ENCODE peak calls at places on chromosomes 2 and 18, in seven cellular contexts. Z, G, C, P, Q, M and R are unnamed samples.

GRCh38 chr2:31526946-31527345 is 53.8 kb downstream of the SRD5A2 start:
- DNase-seq in Q (no peak), M (no peak), G (no peak), Z (no peak), C (no peak), P (no peak), R (no peak)

GRCh38 chr2:27123302-27124150 is at the start of gene ABHD1:
- DNase-seq in M (peak), C (no peak), P (no peak), G (peak), Z (peak), Q (peak), R (peak)

GRCh38 chr2:3470856-3471737 is 48.2 kb downstream of the ADI1 start:
- DNase-seq in Z (no peak), Q (no peak), P (no peak), C (no peak), M (no peak), G (no peak), R (peak)

GRCh38 chr2:43611987-43612894 is 16.4 kb upstream of the THADA start:
- DNase-seq in M (peak), Q (peak), G (no peak), P (no peak), Z (peak), C (peak), R (peak)

GRCh38 chr2:38076250-38076709 is 329 bp upstream of the CYP1B1 start:
- DNase-seq in Q (peak), C (peak), M (peak), G (peak), Z (peak), P (no peak), R (peak)

GRCh38 chr18:68721681-68722583 is 7.0 kb upstream of the TMX3 start:
- DNase-seq in P (no peak), C (no peak), G (no peak), Z (no peak), M (peak), Q (no peak), R (no peak)

GRCh38 chr2:26583381-26583911 is 57.7 kb downstream of the CIB4 start:
- DNase-seq in G (no peak), Z (peak), P (no peak), Q (no peak), M (no peak), C (no peak), R (no peak)

GRCh38 chr2:148338544-148338943 is 306.0 kb upstream of the EPC2 start:
- DNase-seq in Q (no peak), M (no peak), Z (no peak), G (peak), C (peak), P (peak), R (no peak)

GRCh38 chr2:128300621-128301020 is 18.0 kb downstream of the HS6ST1 start:
- DNase-seq in Q (no peak), G (no peak), M (no peak), P (no peak), C (no peak), Z (no peak), R (no peak)

GRCh38 chr2:3112553-3112952 is 265.1 kb downstream of the EIPR1 start:
- DNase-seq in Q (no peak), Z (no peak), C (no peak), G (no peak), M (no peak), P (no peak), R (no peak)

GRCh38 chr2:46187112-46187618 is 110.0 kb upstream of the EPAS1 start:
- DNase-seq in G (no peak), M (peak), Q (no peak), P (peak), C (peak), Z (no peak), R (no peak)

GRCh38 chr2:15654727-15655073 is 63.0 kb downstream of the DDX1 start:
- DNase-seq in Q (no peak), M (no peak), Z (no peak), P (no peak), C (no peak), G (no peak), R (no peak)

GRCh38 chr2:147365577-147365976 is 479.3 kb upstream of the ACVR2A start:
- DNase-seq in G (no peak), Q (no peak), C (no peak), M (no peak), Z (no peak), P (no peak), R (no peak)

GRCh38 chr2:37802899-37803379 is 122.1 kb upstream of the RMDN2 start:
- DNase-seq in Q (no peak), P (peak), Z (no peak), G (no peak), M (no peak), C (peak), R (no peak)